ENCODE peak calls at places on chromosomes 1 and 21, in six cellular contexts. One of them, this sample, is unnamed.
A peak's percentile ranks its signal among the peaks of the same experiment; 100 is the strongest.

GRCh38 chr21:36288651-36289243 is 31.2 kb upstream of the MORC3 start:
- ATAC-seq in A549: no peak
- ATAC-seq in K562: no peak
- ATAC-seq in GM12878: peak; percentile 59
- ATAC-seq in HepG2: no peak
- ATAC-seq in upper lobe of left lung: no peak
- ATAC-seq in this sample: no peak

GRCh38 chr1:206962269-206962668 is 8.0 kb downstream of the FCAMR start:
- ATAC-seq in A549: no peak
- ATAC-seq in K562: no peak
- ATAC-seq in HepG2: no peak
- ATAC-seq in GM12878: no peak
- ATAC-seq in upper lobe of left lung: no peak
- ATAC-seq in this sample: no peak

GRCh38 chr1:56285554-56286402 is 293.6 kb downstream of the PLPP3 start:
- ATAC-seq in K562: no peak
- ATAC-seq in HepG2: no peak
- ATAC-seq in GM12878: no peak
- ATAC-seq in upper lobe of left lung: no peak
- ATAC-seq in A549: no peak
- ATAC-seq in this sample: peak; percentile 48

GRCh38 chr1:105294838-105295237 is 1545.1 kb downstream of the AMY1C start:
- ATAC-seq in A549: no peak
- ATAC-seq in HepG2: no peak
- ATAC-seq in K562: no peak
- ATAC-seq in GM12878: no peak
- ATAC-seq in upper lobe of left lung: no peak
- ATAC-seq in this sample: no peak

GRCh38 chr21:15966216-15966615 is 236.4 kb downstream of the USP25 start:
- ATAC-seq in A549: no peak
- ATAC-seq in K562: no peak
- ATAC-seq in GM12878: no peak
- ATAC-seq in HepG2: no peak
- ATAC-seq in upper lobe of left lung: no peak
- ATAC-seq in this sample: no peak

GRCh38 chr1:173038875-173039554 is 11.7 kb downstream of the TNFSF18 start:
- ATAC-seq in upper lobe of left lung: no peak
- ATAC-seq in K562: no peak
- ATAC-seq in HepG2: no peak
- ATAC-seq in GM12878: peak; percentile 46
- ATAC-seq in A549: no peak
- ATAC-seq in this sample: no peak

GRCh38 chr1:244865028-244865371 is 657 bp upstream of the HNRNPU start:
- ATAC-seq in A549: peak; percentile 20
- ATAC-seq in K562: peak; percentile 51
- ATAC-seq in upper lobe of left lung: no peak
- ATAC-seq in GM12878: no peak
- ATAC-seq in HepG2: peak; percentile 46
- ATAC-seq in this sample: no peak

GRCh38 chr21:42019101-42019605 is 9.0 kb upstream of the ZBTB21 start:
- ATAC-seq in K562: peak; percentile 13
- ATAC-seq in HepG2: no peak
- ATAC-seq in upper lobe of left lung: no peak
- ATAC-seq in A549: no peak
- ATAC-seq in GM12878: no peak
- ATAC-seq in this sample: no peak

GRCh38 chr21:42456457-42456856 is 39.6 kb downstream of the RSPH1 start:
- ATAC-seq in A549: no peak
- ATAC-seq in HepG2: no peak
- ATAC-seq in upper lobe of left lung: peak; percentile 31
- ATAC-seq in K562: peak; percentile 28
- ATAC-seq in GM12878: no peak
- ATAC-seq in this sample: no peak

GRCh38 chr21:16587671-16588379 is 858.0 kb downstream of the USP25 start:
- ATAC-seq in A549: peak; percentile 51
- ATAC-seq in HepG2: no peak
- ATAC-seq in K562: no peak
- ATAC-seq in GM12878: no peak
- ATAC-seq in upper lobe of left lung: no peak
- ATAC-seq in this sample: peak; percentile 68

GRCh38 chr1:27581823-27582243 is 22.1 kb downstream of the AHDC1 start:
- ATAC-seq in A549: no peak
- ATAC-seq in HepG2: peak; percentile 91
- ATAC-seq in GM12878: no peak
- ATAC-seq in K562: no peak
- ATAC-seq in upper lobe of left lung: no peak
- ATAC-seq in this sample: peak; percentile 81

GRCh38 chr1:159229486-159229885 is 24.8 kb downstream of the ACKR1 start:
- ATAC-seq in GM12878: no peak
- ATAC-seq in HepG2: no peak
- ATAC-seq in A549: no peak
- ATAC-seq in upper lobe of left lung: no peak
- ATAC-seq in K562: no peak
- ATAC-seq in this sample: no peak

GRCh38 chr1:214801191-214801590 is 198.2 kb downstream of the CENPF start:
- ATAC-seq in A549: no peak
- ATAC-seq in K562: no peak
- ATAC-seq in HepG2: no peak
- ATAC-seq in upper lobe of left lung: no peak
- ATAC-seq in GM12878: no peak
- ATAC-seq in this sample: no peak

GRCh38 chr21:43832158-43832550 is 32.9 kb upstream of the AGPAT3 start:
- ATAC-seq in A549: no peak
- ATAC-seq in GM12878: no peak
- ATAC-seq in K562: no peak
- ATAC-seq in HepG2: no peak
- ATAC-seq in upper lobe of left lung: no peak
- ATAC-seq in this sample: no peak

GRCh38 chr21:43826623-43826974 is 37.2 kb downstream of the RRP1 start:
- ATAC-seq in GM12878: no peak
- ATAC-seq in upper lobe of left lung: peak; percentile 46
- ATAC-seq in A549: peak; percentile 27
- ATAC-seq in K562: no peak
- ATAC-seq in HepG2: peak; percentile 63
- ATAC-seq in this sample: no peak

GRCh38 chr21:43827015-43827611 is 37.7 kb downstream of the RRP1 start:
- ATAC-seq in K562: peak; percentile 7
- ATAC-seq in GM12878: no peak
- ATAC-seq in HepG2: peak; percentile 38
- ATAC-seq in upper lobe of left lung: peak; percentile 15
- ATAC-seq in A549: peak; percentile 41
- ATAC-seq in this sample: peak; percentile 53

GRCh38 chr21:43829575-43830119 is 35.4 kb upstream of the AGPAT3 start:
- ATAC-seq in HepG2: peak; percentile 63
- ATAC-seq in GM12878: peak; percentile 51
- ATAC-seq in A549: peak; percentile 49
- ATAC-seq in K562: peak; percentile 87
- ATAC-seq in upper lobe of left lung: no peak
- ATAC-seq in this sample: no peak

DNA sequence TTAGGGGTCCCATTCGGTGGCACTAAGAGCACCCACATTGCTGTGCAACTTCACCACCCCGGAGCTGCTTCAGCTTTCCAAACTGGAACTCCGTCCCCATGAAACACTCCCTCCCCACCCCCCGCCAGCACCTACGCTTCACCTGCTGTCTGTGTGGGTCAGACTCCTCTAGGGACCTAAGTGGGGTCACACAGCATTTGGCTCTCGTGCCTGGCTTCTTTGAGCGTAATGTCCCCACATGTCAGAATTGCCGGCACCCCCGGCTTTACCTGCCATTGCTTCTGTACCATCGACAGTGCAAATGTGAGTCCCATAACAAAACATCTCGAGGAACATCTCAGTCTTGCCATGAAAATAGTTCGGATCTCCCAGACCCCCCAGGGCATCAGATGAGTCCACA is 35.9 kb upstream of the AGPAT3 start:
- ATAC-seq in HepG2: no peak
- ATAC-seq in GM12878: no peak
- ATAC-seq in upper lobe of left lung: no peak
- ATAC-seq in A549: no peak
- ATAC-seq in K562: no peak
- ATAC-seq in this sample: no peak
- TF ChIP-seq POLR2A in HepG2: no peak
- TF ChIP-seq POLR2A in GM12878: no peak
- TF ChIP-seq POLR2A in upper lobe of left lung: no peak
- TF ChIP-seq POLR2A in A549: no peak
- TF ChIP-seq POLR2A in K562: no peak
- TF ChIP-seq POLR2A in this sample: no peak

DNA sequence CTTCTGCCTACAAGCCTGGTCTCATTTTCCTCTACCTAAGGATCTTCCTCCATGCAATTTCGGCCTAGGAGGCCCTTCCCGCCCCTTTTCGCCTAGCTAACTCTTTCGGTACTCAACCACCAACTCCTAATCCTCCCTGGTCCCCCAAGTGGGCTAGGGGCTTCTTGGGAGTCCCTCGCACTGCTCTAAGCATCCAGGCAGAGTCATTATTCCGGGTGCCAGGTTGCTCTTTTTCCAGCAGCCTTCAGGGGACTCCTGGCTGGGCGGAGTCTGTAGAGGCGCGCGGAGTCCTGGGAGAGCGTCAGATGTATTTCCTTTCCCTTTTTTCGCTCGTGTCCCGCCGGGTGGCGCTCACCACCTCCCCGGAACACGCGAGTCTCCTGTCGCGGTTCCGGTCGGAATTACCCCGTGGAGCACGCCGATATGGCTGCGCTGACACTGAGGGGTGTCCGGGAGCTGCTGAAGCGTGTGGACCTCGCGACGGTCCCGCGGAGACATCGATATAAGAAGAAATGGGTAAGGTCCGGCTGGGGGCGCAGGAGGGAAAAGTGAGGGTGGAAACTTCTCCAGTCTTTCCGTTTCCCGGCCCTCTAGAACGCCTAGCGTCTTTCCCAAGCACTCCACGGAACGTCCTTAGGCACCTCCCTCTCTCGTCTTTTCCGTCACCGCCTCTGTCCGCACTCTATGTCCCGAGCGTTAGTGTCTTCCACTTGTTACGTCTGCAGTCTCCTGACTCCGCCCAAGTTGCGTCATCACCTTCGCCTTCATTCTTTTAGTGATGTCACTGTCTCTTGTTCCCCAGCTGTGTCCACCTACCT is at the start of gene NSUN4:
- ATAC-seq in K562: peak; percentile 93
- ATAC-seq in HepG2: peak; percentile 92
- ATAC-seq in A549: peak; percentile 90
- ATAC-seq in GM12878: peak; percentile 85
- ATAC-seq in upper lobe of left lung: peak; percentile 98
- ATAC-seq in this sample: peak; percentile 95
- TF ChIP-seq EP300 in K562: peak; percentile 55
- TF ChIP-seq EP300 in HepG2: no peak
- TF ChIP-seq EP300 in A549: no peak
- TF ChIP-seq EP300 in GM12878: no peak
- TF ChIP-seq EP300 in upper lobe of left lung: peak; percentile 91
- TF ChIP-seq EP300 in this sample: peak; percentile 94

DNA sequence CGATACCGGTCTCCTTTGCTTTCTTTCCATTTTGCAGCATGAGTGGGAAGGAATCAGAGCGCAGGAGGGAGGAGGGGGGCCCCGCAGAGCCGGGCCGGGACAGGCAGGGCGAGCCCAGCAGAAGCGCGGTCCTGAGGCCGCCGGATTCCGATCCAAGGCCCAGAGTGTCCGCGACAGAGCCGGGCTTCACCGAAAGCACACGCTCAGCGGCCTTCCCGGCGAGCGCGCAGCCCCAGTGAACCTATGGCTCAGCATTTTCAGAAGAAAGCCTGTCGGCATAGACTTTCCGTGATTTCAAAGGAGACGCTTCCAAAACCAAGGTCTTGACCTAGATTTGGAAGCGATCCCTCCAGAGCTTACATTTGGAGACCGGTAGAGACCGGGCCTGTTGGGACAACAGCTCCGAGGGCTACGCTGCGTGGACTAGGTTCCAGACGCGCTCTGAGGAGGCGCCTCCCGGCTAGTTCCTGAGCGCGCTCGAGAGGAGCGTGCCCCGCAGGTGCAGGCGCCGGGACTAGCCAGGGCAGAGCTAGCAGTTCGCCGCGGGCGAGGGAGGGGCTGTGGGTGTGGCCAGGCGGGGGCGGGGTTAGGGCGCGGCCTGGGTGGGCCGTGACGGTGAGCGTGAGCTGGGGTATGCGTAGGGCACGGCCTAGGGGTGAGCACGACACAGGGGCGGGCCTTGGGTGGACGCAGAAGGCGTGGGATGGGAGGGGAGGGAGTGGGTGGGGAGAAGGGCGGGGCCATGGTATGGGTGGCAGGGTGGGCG is 27.8 kb upstream of the PRSS38 start:
- ATAC-seq in upper lobe of left lung: peak; percentile 97
- ATAC-seq in GM12878: peak; percentile 94
- ATAC-seq in HepG2: peak; percentile 80
- ATAC-seq in A549: peak; percentile 85
- ATAC-seq in K562: peak; percentile 95
- ATAC-seq in this sample: peak; percentile 93
- TF ChIP-seq POLR2A in upper lobe of left lung: peak; percentile 20
- TF ChIP-seq POLR2A in GM12878: peak; percentile 68
- TF ChIP-seq POLR2A in HepG2: no peak
- TF ChIP-seq POLR2A in A549: peak; percentile 40
- TF ChIP-seq POLR2A in K562: no peak
- TF ChIP-seq POLR2A in this sample: peak; percentile 50

GRCh38 chr1:3708696-3709246 is 43.5 kb upstream of the CCDC27 start:
- ATAC-seq in A549: no peak
- ATAC-seq in GM12878: no peak
- ATAC-seq in upper lobe of left lung: no peak
- ATAC-seq in HepG2: no peak
- ATAC-seq in K562: no peak
- ATAC-seq in this sample: no peak
- TF ChIP-seq EP300 in A549: no peak
- TF ChIP-seq EP300 in GM12878: no peak
- TF ChIP-seq EP300 in upper lobe of left lung: no peak
- TF ChIP-seq EP300 in HepG2: no peak
- TF ChIP-seq EP300 in K562: no peak
- TF ChIP-seq EP300 in this sample: no peak

DNA sequence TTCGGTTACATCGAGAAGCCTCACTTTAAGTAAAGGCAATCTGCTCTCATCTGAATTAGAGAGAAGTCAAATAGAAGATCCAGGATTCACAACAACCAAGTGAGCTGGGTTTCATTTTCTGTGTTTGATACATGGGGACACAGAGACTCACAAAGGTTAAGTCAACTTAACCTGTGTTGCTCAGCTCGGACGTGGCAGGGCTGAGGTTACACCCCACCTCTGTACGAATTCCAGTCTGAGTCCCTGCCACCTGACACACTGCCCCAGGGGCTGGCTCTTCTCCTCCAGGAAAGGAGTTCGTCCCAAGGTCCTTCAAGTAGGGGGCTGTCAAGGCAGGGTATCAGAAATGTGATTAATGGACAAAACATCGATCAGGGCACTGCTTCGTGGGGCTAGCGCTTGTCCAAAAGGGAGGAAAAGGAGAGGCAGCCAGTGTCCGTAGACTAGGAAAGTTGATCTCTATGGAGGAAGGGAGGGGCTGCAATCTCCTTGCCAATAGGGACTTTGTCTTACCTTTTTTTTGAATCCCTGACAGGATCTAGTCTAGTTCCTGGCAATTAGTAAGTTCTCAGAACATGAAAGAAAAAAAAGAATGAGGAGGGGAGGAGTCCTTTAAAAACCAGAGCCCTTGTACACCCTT is 116.4 kb downstream of the CNIH3 start:
- ATAC-seq in K562: no peak
- ATAC-seq in HepG2: peak; percentile 43
- ATAC-seq in GM12878: no peak
- ATAC-seq in upper lobe of left lung: no peak
- ATAC-seq in A549: no peak
- ATAC-seq in this sample: no peak
- TF ChIP-seq POLR2A in K562: no peak
- TF ChIP-seq POLR2A in HepG2: no peak
- TF ChIP-seq POLR2A in GM12878: no peak
- TF ChIP-seq POLR2A in upper lobe of left lung: no peak
- TF ChIP-seq POLR2A in A549: no peak
- TF ChIP-seq POLR2A in this sample: no peak